ENCODE peak calls at places on chromosomes 3 and 15, in seven cellular contexts. R is activated CD4-positive, alpha-beta memory T cell treated with anti-CD3 and anti-CD28 coated beads for 36 hours; Z is tibial artery; B is T-helper 17 cell; F is stimulated activated CD4-positive, alpha-beta T cell treated with anti-CD3 and anti-CD28 coated beads, Interleukin-1b, Interleukin-23, amount 100 ng/mL, for 4 hours; G is caudate nucleus; X is hepatocyte. P is an unnamed sample.

GRCh38 chr3:118636841-118637240 is 397.8 kb downstream of the IGSF11 start:
- DNase-seq in G (no peak), F (no peak), Z (no peak), X (peak; percentile 39), R (no peak), B (no peak), P (no peak)

GRCh38 chr3:11774296-11774877 is 72.3 kb downstream of the TAMM41 start:
- DNase-seq in Z (no peak), R (no peak), X (peak; percentile 75), G (no peak), B (no peak), F (no peak), P (no peak)

GRCh38 chr15:74799843-74800558 is 12.6 kb upstream of the LMAN1L start:
- DNase-seq in X (peak; percentile 77), G (no peak), B (peak; percentile 81), R (peak; percentile 93), F (peak; percentile 80), Z (peak; percentile 68), P (peak; percentile 91)

GRCh38 chr3:179853176-179853575 is 183.6 kb downstream of the PEX5L start:
- DNase-seq in B (no peak), F (no peak), G (no peak), R (no peak), X (no peak), Z (no peak), P (no peak)

GRCh38 chr3:99901200-99901926 is 83.7 kb downstream of the CMSS1 start:
- DNase-seq in X (peak; percentile 33), Z (no peak), F (no peak), B (no peak), G (no peak), R (no peak), P (no peak)

GRCh38 chr3:99878005-99878404 is 60.3 kb downstream of the CMSS1 start:
- DNase-seq in Z (no peak), G (no peak), F (no peak), B (no peak), X (peak; percentile 50), R (no peak), P (no peak)

GRCh38 chr3:21216598-21216997 is 534.4 kb downstream of the ZNF385D start:
- DNase-seq in F (no peak), R (no peak), B (no peak), G (no peak), X (no peak), Z (no peak), P (no peak)

GRCh38 chr3:71225285-71225684 is 358.2 kb downstream of the FOXP1 start:
- DNase-seq in R (no peak), F (no peak), B (no peak), Z (no peak), G (no peak), X (no peak), P (no peak)

GRCh38 chr3:148955544-148956346 is 35.6 kb upstream of the GYG1 start:
- DNase-seq in F (no peak), X (peak; percentile 82), Z (peak; percentile 69), B (no peak), R (no peak), G (no peak), P (peak; percentile 50)

GRCh38 chr3:145807990-145808389 is 353.0 kb downstream of the PLOD2 start:
- DNase-seq in R (no peak), B (no peak), Z (no peak), G (no peak), X (peak; percentile 23), F (no peak), P (no peak)

GRCh38 chr3:23612296-23612891 is 193.4 kb upstream of the UBE2E1 start:
- DNase-seq in R (no peak), B (no peak), X (no peak), Z (no peak), G (no peak), F (no peak), P (no peak)

GRCh38 chr3:89340431-89340830 is 233.0 kb downstream of the EPHA3 start:
- DNase-seq in F (no peak), X (no peak), G (no peak), Z (no peak), R (no peak), B (no peak), P (no peak)

GRCh38 chr3:14145236-14145635 is 20.4 kb downstream of the TMEM43 start:
- DNase-seq in G (no peak), R (no peak), Z (no peak), F (no peak), B (no peak), X (no peak), P (no peak)

GRCh38 chr15:23467110-23467600 is 20.1 kb upstream of the GOLGA6L2 start:
- DNase-seq in R (no peak), F (no peak), G (no peak), B (no peak), Z (no peak), X (peak; percentile 39), P (no peak)

GRCh38 chr15:67512933-67513714 is 7.8 kb upstream of the C15orf61 start:
- DNase-seq in Z (no peak), R (no peak), X (no peak), F (no peak), G (no peak), B (no peak), P (no peak)

P was measured in activated CD8-positive, alpha-beta T cell treated with anti-CD3 and anti-CD28 coated beads for 36 hours.